ENCODE peak calls at places on chromosomes 11 and 22, in four cellular contexts. One of them, this sample, is unnamed.

GRCh38 chr11:26993965-26994446 is at the start of gene FIBIN:
- DNase-seq in stimulated activated CD4-positive, alpha-beta T cell treated with anti-CD3 and anti-CD28 coated beads, Interleukin-2, amount 100 ng/mL, for 24 hours: no peak
- DNase-seq in hepatocyte: peak; percentile 26
- DNase-seq in ovary: peak; percentile 53
- DNase-seq in this sample: no peak

GRCh38 chr22:47015589-47016178 is 253.2 kb downstream of the TBC1D22A start:
- DNase-seq in stimulated activated CD4-positive, alpha-beta T cell treated with anti-CD3 and anti-CD28 coated beads, Interleukin-2, amount 100 ng/mL, for 24 hours: no peak
- DNase-seq in hepatocyte: no peak
- DNase-seq in ovary: no peak
- DNase-seq in this sample: no peak

GRCh38 chr11:73004088-73004487 is 138.0 kb downstream of the FCHSD2 start:
- DNase-seq in stimulated activated CD4-positive, alpha-beta T cell treated with anti-CD3 and anti-CD28 coated beads, Interleukin-2, amount 100 ng/mL, for 24 hours: no peak
- DNase-seq in hepatocyte: no peak
- DNase-seq in ovary: no peak
- DNase-seq in this sample: no peak

GRCh38 chr11:78234006-78234405 is 45.3 kb downstream of the USP35 start:
- DNase-seq in stimulated activated CD4-positive, alpha-beta T cell treated with anti-CD3 and anti-CD28 coated beads, Interleukin-2, amount 100 ng/mL, for 24 hours: no peak
- DNase-seq in hepatocyte: no peak
- DNase-seq in ovary: no peak
- DNase-seq in this sample: no peak

GRCh38 chr11:116375221-116375620 is 397.6 kb downstream of the BUD13 start:
- DNase-seq in stimulated activated CD4-positive, alpha-beta T cell treated with anti-CD3 and anti-CD28 coated beads, Interleukin-2, amount 100 ng/mL, for 24 hours: no peak
- DNase-seq in hepatocyte: no peak
- DNase-seq in ovary: no peak
- DNase-seq in this sample: no peak

GRCh38 chr11:119607726-119608125 is 121.3 kb downstream of the NECTIN1 start:
- DNase-seq in stimulated activated CD4-positive, alpha-beta T cell treated with anti-CD3 and anti-CD28 coated beads, Interleukin-2, amount 100 ng/mL, for 24 hours: no peak
- DNase-seq in hepatocyte: no peak
- DNase-seq in ovary: no peak
- DNase-seq in this sample: no peak

GRCh38 chr11:96642584-96642983 is 252.8 kb downstream of the JRKL start:
- DNase-seq in stimulated activated CD4-positive, alpha-beta T cell treated with anti-CD3 and anti-CD28 coated beads, Interleukin-2, amount 100 ng/mL, for 24 hours: no peak
- DNase-seq in hepatocyte: no peak
- DNase-seq in ovary: no peak
- DNase-seq in this sample: no peak

GRCh38 chr11:37503411-37504065 is 905.5 kb upstream of the RAG2 start:
- DNase-seq in stimulated activated CD4-positive, alpha-beta T cell treated with anti-CD3 and anti-CD28 coated beads, Interleukin-2, amount 100 ng/mL, for 24 hours: no peak
- DNase-seq in hepatocyte: no peak
- DNase-seq in ovary: no peak
- DNase-seq in this sample: no peak

GRCh38 chr11:66467756-66468155 is 1.1 kb downstream of the PELI3 start:
- DNase-seq in stimulated activated CD4-positive, alpha-beta T cell treated with anti-CD3 and anti-CD28 coated beads, Interleukin-2, amount 100 ng/mL, for 24 hours: peak; percentile 19
- DNase-seq in hepatocyte: peak; percentile 34
- DNase-seq in ovary: no peak
- DNase-seq in this sample: no peak

GRCh38 chr22:46001426-46002106 is 24.6 kb upstream of the WNT7B start:
- DNase-seq in stimulated activated CD4-positive, alpha-beta T cell treated with anti-CD3 and anti-CD28 coated beads, Interleukin-2, amount 100 ng/mL, for 24 hours: no peak
- DNase-seq in hepatocyte: no peak
- DNase-seq in ovary: no peak
- DNase-seq in this sample: no peak

GRCh38 chr22:24191381-24191841 is 10.1 kb downstream of the SUSD2 start:
- DNase-seq in stimulated activated CD4-positive, alpha-beta T cell treated with anti-CD3 and anti-CD28 coated beads, Interleukin-2, amount 100 ng/mL, for 24 hours: no peak
- DNase-seq in hepatocyte: no peak
- DNase-seq in ovary: no peak
- DNase-seq in this sample: no peak

GRCh38 chr22:39237276-39238123 is 7.3 kb downstream of the PDGFB start:
- DNase-seq in stimulated activated CD4-positive, alpha-beta T cell treated with anti-CD3 and anti-CD28 coated beads, Interleukin-2, amount 100 ng/mL, for 24 hours: peak; percentile 57
- DNase-seq in hepatocyte: no peak
- DNase-seq in ovary: no peak
- DNase-seq in this sample: no peak

GRCh38 chr22:39368402-39368801 is 18.6 kb downstream of the SYNGR1 start:
- DNase-seq in stimulated activated CD4-positive, alpha-beta T cell treated with anti-CD3 and anti-CD28 coated beads, Interleukin-2, amount 100 ng/mL, for 24 hours: no peak
- DNase-seq in hepatocyte: no peak
- DNase-seq in ovary: no peak
- DNase-seq in this sample: no peak

GRCh38 chr11:122138759-122139594 is 23.0 kb upstream of the BLID start:
- DNase-seq in stimulated activated CD4-positive, alpha-beta T cell treated with anti-CD3 and anti-CD28 coated beads, Interleukin-2, amount 100 ng/mL, for 24 hours: no peak
- DNase-seq in hepatocyte: no peak
- DNase-seq in ovary: no peak
- DNase-seq in this sample: no peak

GRCh38 chr11:17596310-17596669 is 49.2 kb downstream of the OTOG start:
- DNase-seq in stimulated activated CD4-positive, alpha-beta T cell treated with anti-CD3 and anti-CD28 coated beads, Interleukin-2, amount 100 ng/mL, for 24 hours: no peak
- DNase-seq in hepatocyte: no peak
- DNase-seq in ovary: no peak
- DNase-seq in this sample: no peak

GRCh38 chr11:128941573-128942271 is 949 bp downstream of the TP53AIP1 start:
- DNase-seq in stimulated activated CD4-positive, alpha-beta T cell treated with anti-CD3 and anti-CD28 coated beads, Interleukin-2, amount 100 ng/mL, for 24 hours: no peak
- DNase-seq in hepatocyte: no peak
- DNase-seq in ovary: no peak
- DNase-seq in this sample: no peak

GRCh38 chr22:30286813-30287625 is 2.3 kb downstream of the CASTOR1 start:
- DNase-seq in stimulated activated CD4-positive, alpha-beta T cell treated with anti-CD3 and anti-CD28 coated beads, Interleukin-2, amount 100 ng/mL, for 24 hours: peak; percentile 93
- DNase-seq in hepatocyte: peak; percentile 74
- DNase-seq in ovary: peak; percentile 75
- DNase-seq in this sample: no peak

GRCh38 chr22:26592368-26593015 is 2.6 kb upstream of the TPST2 start:
- DNase-seq in stimulated activated CD4-positive, alpha-beta T cell treated with anti-CD3 and anti-CD28 coated beads, Interleukin-2, amount 100 ng/mL, for 24 hours: peak; percentile 35
- DNase-seq in hepatocyte: no peak
- DNase-seq in ovary: no peak
- DNase-seq in this sample: no peak

GRCh38 chr11:18253778-18254338 is 5.4 kb upstream of the SAA2 start:
- DNase-seq in stimulated activated CD4-positive, alpha-beta T cell treated with anti-CD3 and anti-CD28 coated beads, Interleukin-2, amount 100 ng/mL, for 24 hours: no peak
- DNase-seq in hepatocyte: no peak
- DNase-seq in ovary: no peak
- DNase-seq in this sample: no peak

GRCh38 chr11:28910926-28911325 is 802.7 kb downstream of the METTL15 start:
- DNase-seq in stimulated activated CD4-positive, alpha-beta T cell treated with anti-CD3 and anti-CD28 coated beads, Interleukin-2, amount 100 ng/mL, for 24 hours: no peak
- DNase-seq in hepatocyte: no peak
- DNase-seq in ovary: no peak
- DNase-seq in this sample: no peak

GRCh38 chr11:110903830-110904229 is 191.6 kb upstream of the ARHGAP20 start:
- DNase-seq in stimulated activated CD4-positive, alpha-beta T cell treated with anti-CD3 and anti-CD28 coated beads, Interleukin-2, amount 100 ng/mL, for 24 hours: no peak
- DNase-seq in hepatocyte: peak; percentile 24
- DNase-seq in ovary: no peak
- DNase-seq in this sample: no peak

GRCh38 chr11:118610773-118611432 is 3.5 kb downstream of the PHLDB1 start:
- DNase-seq in stimulated activated CD4-positive, alpha-beta T cell treated with anti-CD3 and anti-CD28 coated beads, Interleukin-2, amount 100 ng/mL, for 24 hours: peak; percentile 89
- DNase-seq in hepatocyte: peak; percentile 92
- DNase-seq in ovary: peak; percentile 86
- DNase-seq in this sample: no peak

GRCh38 chr22:17890245-17890671 is 116.0 kb upstream of the BID start:
- DNase-seq in stimulated activated CD4-positive, alpha-beta T cell treated with anti-CD3 and anti-CD28 coated beads, Interleukin-2, amount 100 ng/mL, for 24 hours: no peak
- DNase-seq in hepatocyte: peak; percentile 69
- DNase-seq in ovary: no peak
- DNase-seq in this sample: no peak

GRCh38 chr22:39240841-39241631 is 3.7 kb downstream of the PDGFB start:
- DNase-seq in stimulated activated CD4-positive, alpha-beta T cell treated with anti-CD3 and anti-CD28 coated beads, Interleukin-2, amount 100 ng/mL, for 24 hours: no peak
- DNase-seq in hepatocyte: peak; percentile 86
- DNase-seq in ovary: no peak
- DNase-seq in this sample: no peak

GRCh38 chr11:5550440-5551095 is 2.2 kb upstream of the OR52H1 start:
- DNase-seq in stimulated activated CD4-positive, alpha-beta T cell treated with anti-CD3 and anti-CD28 coated beads, Interleukin-2, amount 100 ng/mL, for 24 hours: no peak
- DNase-seq in hepatocyte: no peak
- DNase-seq in ovary: no peak
- DNase-seq in this sample: peak; percentile 28

GRCh38 chr11:17645190-17645970 is 74.0 kb upstream of the MYOD1 start:
- DNase-seq in stimulated activated CD4-positive, alpha-beta T cell treated with anti-CD3 and anti-CD28 coated beads, Interleukin-2, amount 100 ng/mL, for 24 hours: no peak
- DNase-seq in hepatocyte: no peak
- DNase-seq in ovary: no peak
- DNase-seq in this sample: no peak

GRCh38 chr11:17494019-17494418 is 17.4 kb upstream of the ABCC8 start:
- DNase-seq in stimulated activated CD4-positive, alpha-beta T cell treated with anti-CD3 and anti-CD28 coated beads, Interleukin-2, amount 100 ng/mL, for 24 hours: no peak
- DNase-seq in hepatocyte: no peak
- DNase-seq in ovary: no peak
- DNase-seq in this sample: no peak

GRCh38 chr22:40182231-40182835 is 4.6 kb downstream of the TNRC6B start:
- DNase-seq in stimulated activated CD4-positive, alpha-beta T cell treated with anti-CD3 and anti-CD28 coated beads, Interleukin-2, amount 100 ng/mL, for 24 hours: no peak
- DNase-seq in hepatocyte: no peak
- DNase-seq in ovary: no peak
- DNase-seq in this sample: no peak

GRCh38 chr22:40665312-40665711 is 14.0 kb upstream of the MCHR1 start:
- DNase-seq in stimulated activated CD4-positive, alpha-beta T cell treated with anti-CD3 and anti-CD28 coated beads, Interleukin-2, amount 100 ng/mL, for 24 hours: no peak
- DNase-seq in hepatocyte: no peak
- DNase-seq in ovary: peak; percentile 53
- DNase-seq in this sample: no peak

GRCh38 chr22:41596776-41597634 is 7.4 kb upstream of the PMM1 start:
- DNase-seq in stimulated activated CD4-positive, alpha-beta T cell treated with anti-CD3 and anti-CD28 coated beads, Interleukin-2, amount 100 ng/mL, for 24 hours: peak; percentile 49
- DNase-seq in hepatocyte: peak; percentile 69
- DNase-seq in ovary: peak; percentile 76
- DNase-seq in this sample: no peak

GRCh38 chr11:82719316-82719715 is 14.3 kb downstream of the FAM181B start:
- DNase-seq in stimulated activated CD4-positive, alpha-beta T cell treated with anti-CD3 and anti-CD28 coated beads, Interleukin-2, amount 100 ng/mL, for 24 hours: no peak
- DNase-seq in hepatocyte: no peak
- DNase-seq in ovary: no peak
- DNase-seq in this sample: no peak

GRCh38 chr11:27468209-27468608 is 4.4 kb downstream of the LGR4 start:
- DNase-seq in stimulated activated CD4-positive, alpha-beta T cell treated with anti-CD3 and anti-CD28 coated beads, Interleukin-2, amount 100 ng/mL, for 24 hours: no peak
- DNase-seq in hepatocyte: peak; percentile 16
- DNase-seq in ovary: no peak
- DNase-seq in this sample: peak; percentile 59

GRCh38 chr11:63567044-63567840 is 4.1 kb upstream of the PLAAT2 start:
- DNase-seq in stimulated activated CD4-positive, alpha-beta T cell treated with anti-CD3 and anti-CD28 coated beads, Interleukin-2, amount 100 ng/mL, for 24 hours: peak; percentile 35
- DNase-seq in hepatocyte: peak; percentile 89
- DNase-seq in ovary: no peak
- DNase-seq in this sample: peak; percentile 95

GRCh38 chr11:83257638-83258229 is 28.4 kb downstream of the CCDC90B start:
- DNase-seq in stimulated activated CD4-positive, alpha-beta T cell treated with anti-CD3 and anti-CD28 coated beads, Interleukin-2, amount 100 ng/mL, for 24 hours: no peak
- DNase-seq in hepatocyte: peak; percentile 7
- DNase-seq in ovary: no peak
- DNase-seq in this sample: no peak

GRCh38 chr11:201936-202335 is 5.3 kb downstream of the BET1L start:
- DNase-seq in stimulated activated CD4-positive, alpha-beta T cell treated with anti-CD3 and anti-CD28 coated beads, Interleukin-2, amount 100 ng/mL, for 24 hours: no peak
- DNase-seq in hepatocyte: no peak
- DNase-seq in ovary: no peak
- DNase-seq in this sample: no peak

GRCh38 chr22:24727218-24727851 is 47.2 kb downstream of the PIWIL3 start:
- DNase-seq in stimulated activated CD4-positive, alpha-beta T cell treated with anti-CD3 and anti-CD28 coated beads, Interleukin-2, amount 100 ng/mL, for 24 hours: no peak
- DNase-seq in hepatocyte: peak; percentile 76
- DNase-seq in ovary: no peak
- DNase-seq in this sample: no peak

GRCh38 chr22:23137468-23137867 is 4.3 kb downstream of the RSPH14 start:
- DNase-seq in stimulated activated CD4-positive, alpha-beta T cell treated with anti-CD3 and anti-CD28 coated beads, Interleukin-2, amount 100 ng/mL, for 24 hours: no peak
- DNase-seq in hepatocyte: no peak
- DNase-seq in ovary: no peak
- DNase-seq in this sample: no peak

This sample was measured in keratinocyte.